ENCODE peak calls at places on chromosomes 13 and 19, in four cellular contexts. One of them, this sample, is unnamed.

GRCh38 chr13:113080901-113081521 is 24.6 kb upstream of the F7 start:
- DNase-seq in tibial artery: no peak
- DNase-seq in H9: no peak
- DNase-seq in progenitor cell of endocrine pancreas: no peak
- DNase-seq in this sample: no peak

GRCh38 chr13:113877149-113877990 is 13.5 kb upstream of the GAS6 start:
- DNase-seq in progenitor cell of endocrine pancreas: no peak
- DNase-seq in tibial artery: no peak
- DNase-seq in H9: no peak
- DNase-seq in this sample: peak

GRCh38 chr19:49677232-49677881 is at the start of gene PRMT1:
- DNase-seq in tibial artery: no peak
- DNase-seq in H9: peak
- DNase-seq in progenitor cell of endocrine pancreas: peak
- DNase-seq in this sample: peak

GRCh38 chr13:64633948-64634347 is 2596.2 kb downstream of the PCDH9 start:
- DNase-seq in H9: no peak
- DNase-seq in tibial artery: no peak
- DNase-seq in progenitor cell of endocrine pancreas: no peak
- DNase-seq in this sample: no peak

GRCh38 chr13:93420887-93421286 is 194.3 kb downstream of the GPC6 start:
- DNase-seq in H9: no peak
- DNase-seq in tibial artery: no peak
- DNase-seq in progenitor cell of endocrine pancreas: no peak
- DNase-seq in this sample: no peak

GRCh38 chr13:51814825-51815650 is 11.1 kb upstream of the DHRS12 start:
- DNase-seq in progenitor cell of endocrine pancreas: peak
- DNase-seq in H9: peak
- DNase-seq in tibial artery: peak
- DNase-seq in this sample: no peak

GRCh38 chr19:38862321-38863059 is 12.7 kb upstream of the HNRNPL start:
- DNase-seq in H9: no peak
- DNase-seq in progenitor cell of endocrine pancreas: no peak
- DNase-seq in tibial artery: peak
- DNase-seq in this sample: no peak

GRCh38 chr19:41462497-41462896 is 19.5 kb downstream of the ERICH4 start:
- DNase-seq in H9: no peak
- DNase-seq in tibial artery: no peak
- DNase-seq in progenitor cell of endocrine pancreas: no peak
- DNase-seq in this sample: no peak

GRCh38 chr13:24865158-24865557 is 101.2 kb downstream of the RNF17 start:
- DNase-seq in tibial artery: no peak
- DNase-seq in H9: no peak
- DNase-seq in progenitor cell of endocrine pancreas: no peak
- DNase-seq in this sample: no peak

GRCh38 chr13:113883921-113884804 is 20.3 kb upstream of the GAS6 start:
- DNase-seq in H9: no peak
- DNase-seq in progenitor cell of endocrine pancreas: no peak
- DNase-seq in tibial artery: no peak
- DNase-seq in this sample: no peak

GRCh38 chr19:11322269-11323024 is 17.0 kb downstream of the RAB3D start:
- DNase-seq in H9: no peak
- DNase-seq in tibial artery: no peak
- DNase-seq in progenitor cell of endocrine pancreas: no peak
- DNase-seq in this sample: no peak

GRCh38 chr19:32626969-32627368 is 46.0 kb downstream of the PDCD5 start:
- DNase-seq in H9: no peak
- DNase-seq in tibial artery: no peak
- DNase-seq in progenitor cell of endocrine pancreas: no peak
- DNase-seq in this sample: no peak

GRCh38 chr19:1896508-1896907 is 8.7 kb upstream of the ADAT3 start:
- DNase-seq in progenitor cell of endocrine pancreas: no peak
- DNase-seq in tibial artery: no peak
- DNase-seq in H9: no peak
- DNase-seq in this sample: no peak

GRCh38 chr13:44768233-44768632 is 192.1 kb upstream of the TSC22D1 start:
- DNase-seq in H9: no peak
- DNase-seq in tibial artery: no peak
- DNase-seq in progenitor cell of endocrine pancreas: no peak
- DNase-seq in this sample: no peak

GRCh38 chr13:97573011-97573410 is 139.0 kb downstream of the RAP2A start:
- DNase-seq in tibial artery: no peak
- DNase-seq in H9: no peak
- DNase-seq in progenitor cell of endocrine pancreas: no peak
- DNase-seq in this sample: no peak

GRCh38 chr13:45295536-45295935 is 45.4 kb downstream of the TPT1 start:
- DNase-seq in tibial artery: no peak
- DNase-seq in progenitor cell of endocrine pancreas: no peak
- DNase-seq in H9: no peak
- DNase-seq in this sample: no peak

DNA sequence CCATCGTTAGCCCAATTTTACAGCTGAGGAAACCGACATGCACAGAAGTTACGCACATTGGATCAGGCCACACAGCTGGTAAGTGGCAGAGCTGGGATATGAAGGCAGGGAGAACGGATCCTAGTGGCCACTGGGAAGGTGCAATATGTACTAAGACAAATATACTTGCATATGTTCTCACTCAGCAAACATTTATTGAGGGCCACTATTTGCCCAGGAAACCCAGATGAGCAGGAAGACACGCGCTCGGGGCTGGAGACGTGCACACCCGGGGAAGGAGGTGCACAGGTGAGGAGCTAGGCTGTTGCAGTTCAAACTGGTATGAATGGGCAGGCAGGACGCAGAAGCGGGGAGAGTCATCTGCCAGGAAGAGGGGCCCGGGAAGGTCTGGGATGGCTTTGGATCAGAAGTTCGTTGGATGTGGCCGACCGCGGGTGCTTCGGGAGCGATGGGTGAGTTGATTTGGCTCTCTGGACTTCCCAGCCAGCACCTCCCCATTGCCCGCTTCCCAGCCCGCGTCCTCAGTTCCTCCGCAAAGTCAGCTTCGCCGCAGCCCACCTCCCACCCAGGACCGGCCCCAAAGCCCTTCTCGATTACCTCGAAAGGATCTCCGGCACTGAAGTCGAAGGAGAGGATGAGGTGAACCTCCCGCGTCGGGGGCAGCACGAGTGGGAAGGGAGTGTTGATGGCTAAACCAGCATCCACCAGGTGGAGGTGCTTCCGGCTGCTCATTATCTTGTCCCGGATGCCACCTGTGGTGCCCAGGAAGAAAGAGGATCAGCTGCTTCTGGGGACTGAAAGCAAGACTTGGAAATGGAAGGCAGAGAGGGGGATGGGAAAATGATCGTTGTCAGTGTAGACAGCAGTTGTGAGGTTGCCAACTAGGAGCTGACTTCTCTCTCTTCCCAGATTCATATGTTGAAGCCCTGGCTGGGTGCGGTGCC is 17.8 kb upstream of the CABP5 start:
- DNase-seq in tibial artery: no peak
- DNase-seq in H9: peak
- DNase-seq in progenitor cell of endocrine pancreas: no peak
- DNase-seq in this sample: no peak
- TF ChIP-seq CTCF in tibial artery: no peak
- TF ChIP-seq CTCF in H9: peak
- TF ChIP-seq CTCF in progenitor cell of endocrine pancreas: no peak
- TF ChIP-seq CTCF in this sample: no peak

DNA sequence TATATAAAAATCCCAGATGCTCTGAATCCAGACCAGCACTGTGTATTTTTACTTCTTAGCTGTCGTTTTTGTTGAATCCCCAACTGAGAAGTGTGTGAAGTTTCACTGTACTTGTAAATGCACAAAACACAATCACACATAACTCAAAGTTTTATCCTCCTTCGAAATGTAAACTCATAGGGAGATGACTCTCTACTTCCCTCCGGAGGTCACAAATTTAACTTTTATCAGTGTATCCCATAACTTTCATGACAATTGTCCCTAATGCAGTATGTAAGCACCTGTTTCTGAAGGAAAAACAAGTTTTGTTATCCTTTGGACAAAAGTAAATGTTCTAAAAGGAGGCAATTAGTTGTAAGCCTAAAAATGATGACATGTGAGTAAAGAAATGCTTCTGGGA is 665.0 kb upstream of the SLITRK6 start:
- DNase-seq in tibial artery: no peak
- DNase-seq in progenitor cell of endocrine pancreas: no peak
- DNase-seq in H9: no peak
- DNase-seq in this sample: no peak
- TF ChIP-seq CTCF in tibial artery: no peak
- TF ChIP-seq CTCF in progenitor cell of endocrine pancreas: no peak
- TF ChIP-seq CTCF in H9: peak
- TF ChIP-seq CTCF in this sample: peak

DNA sequence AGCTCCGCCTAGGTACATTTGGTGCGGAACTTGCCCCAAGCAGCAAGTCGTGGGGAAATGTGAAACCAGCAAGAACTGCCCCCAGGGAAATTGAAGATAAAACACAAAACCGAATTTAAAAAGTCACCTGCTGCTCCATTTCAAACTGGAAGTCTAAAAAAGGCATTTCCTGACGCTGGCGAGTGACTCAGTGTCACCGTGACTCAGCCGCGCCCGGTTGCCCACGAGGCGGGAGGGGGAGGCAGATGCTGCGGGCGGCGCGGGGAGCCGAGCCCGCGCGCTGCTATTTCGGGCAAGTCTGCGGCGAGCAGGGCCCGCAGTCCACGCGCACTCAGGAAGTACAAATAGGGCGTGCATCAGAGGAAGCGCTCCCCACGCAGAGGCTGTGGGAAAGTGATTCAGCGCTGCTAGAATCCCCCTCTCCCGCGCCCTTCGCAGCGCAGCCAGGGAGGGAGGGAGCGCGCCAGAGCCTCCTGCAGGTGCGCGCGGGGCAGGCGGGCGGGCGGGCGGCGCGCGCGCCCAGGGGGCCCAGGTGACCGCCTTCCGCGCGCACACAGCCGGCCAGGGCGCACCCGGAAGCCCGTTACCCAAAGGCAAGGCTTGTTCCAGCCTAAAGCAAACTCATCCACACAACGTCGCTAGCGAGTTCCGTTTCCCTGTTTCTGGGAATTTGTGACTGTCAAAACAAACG is 168.8 kb downstream of the COL4A1 start:
- DNase-seq in progenitor cell of endocrine pancreas: peak
- DNase-seq in H9: peak
- DNase-seq in tibial artery: peak
- DNase-seq in this sample: no peak
- TF ChIP-seq CTCF in progenitor cell of endocrine pancreas: peak
- TF ChIP-seq CTCF in H9: peak
- TF ChIP-seq CTCF in tibial artery: no peak
- TF ChIP-seq CTCF in this sample: peak

GRCh38 chr13:111539791-111540446 is 219.5 kb downstream of the TEX29 start:
- DNase-seq in H9: no peak
- DNase-seq in progenitor cell of endocrine pancreas: no peak
- DNase-seq in tibial artery: no peak
- DNase-seq in this sample: peak
- TF ChIP-seq CTCF in H9: peak
- TF ChIP-seq CTCF in progenitor cell of endocrine pancreas: no peak
- TF ChIP-seq CTCF in tibial artery: no peak
- TF ChIP-seq CTCF in this sample: no peak

DNA sequence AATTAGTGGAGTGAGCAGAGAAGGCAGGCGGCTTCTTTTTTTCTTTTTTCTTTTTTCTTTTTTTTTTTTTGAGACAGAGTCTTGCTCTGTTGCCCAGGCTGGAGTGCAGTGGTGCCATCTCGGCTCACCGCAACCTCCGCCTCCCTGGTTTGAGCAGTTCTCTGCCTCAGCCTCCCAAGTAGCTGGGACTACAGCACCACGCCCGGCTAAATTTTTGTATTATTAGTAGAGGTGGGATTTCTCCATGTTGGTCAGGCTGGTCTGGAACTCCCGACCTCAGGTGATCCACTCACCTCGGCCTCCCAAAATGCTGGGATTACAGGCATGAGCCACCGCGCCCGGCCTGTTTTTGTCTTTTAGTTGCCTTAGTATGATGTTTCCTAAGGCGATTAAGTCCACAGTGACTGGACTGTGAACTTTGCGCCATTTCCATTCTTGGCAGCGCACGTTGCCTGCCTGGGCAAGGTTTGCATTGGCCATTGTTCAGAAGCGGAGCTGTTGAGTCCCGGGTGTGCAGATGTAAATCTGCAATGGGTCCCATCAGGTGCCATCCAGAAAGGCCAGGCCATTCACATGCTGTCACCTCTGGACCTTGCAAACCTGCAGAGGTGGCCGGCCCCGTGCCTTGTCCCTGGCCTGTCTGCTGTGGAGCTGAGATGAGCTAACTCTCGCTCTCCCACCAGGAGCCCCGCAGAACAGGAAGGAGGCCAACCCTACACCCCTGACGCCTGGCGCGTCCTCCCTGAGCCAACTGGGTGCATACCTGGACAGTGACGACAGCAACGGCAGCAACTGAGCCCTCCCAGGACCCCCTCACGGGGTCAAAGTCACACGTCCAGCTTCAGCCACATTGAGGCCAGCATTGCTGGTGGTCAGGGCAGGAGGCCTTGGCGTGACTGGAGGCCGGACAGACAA is 10.9 kb upstream of the SHD start:
- DNase-seq in tibial artery: no peak
- DNase-seq in H9: no peak
- DNase-seq in progenitor cell of endocrine pancreas: no peak
- DNase-seq in this sample: no peak
- TF ChIP-seq CTCF in tibial artery: no peak
- TF ChIP-seq CTCF in H9: no peak
- TF ChIP-seq CTCF in progenitor cell of endocrine pancreas: no peak
- TF ChIP-seq CTCF in this sample: no peak

GRCh38 chr13:99619207-99619606 is 117.9 kb downstream of the TM9SF2 start:
- DNase-seq in progenitor cell of endocrine pancreas: no peak
- DNase-seq in H9: no peak
- DNase-seq in tibial artery: no peak
- DNase-seq in this sample: no peak

GRCh38 chr13:99620806-99621205 is 119.5 kb downstream of the TM9SF2 start:
- DNase-seq in H9: no peak
- DNase-seq in tibial artery: no peak
- DNase-seq in progenitor cell of endocrine pancreas: no peak
- DNase-seq in this sample: no peak

GRCh38 chr13:99614465-99614885 is 113.2 kb downstream of the TM9SF2 start:
- DNase-seq in progenitor cell of endocrine pancreas: no peak
- DNase-seq in tibial artery: no peak
- DNase-seq in H9: peak
- DNase-seq in this sample: no peak

DNA sequence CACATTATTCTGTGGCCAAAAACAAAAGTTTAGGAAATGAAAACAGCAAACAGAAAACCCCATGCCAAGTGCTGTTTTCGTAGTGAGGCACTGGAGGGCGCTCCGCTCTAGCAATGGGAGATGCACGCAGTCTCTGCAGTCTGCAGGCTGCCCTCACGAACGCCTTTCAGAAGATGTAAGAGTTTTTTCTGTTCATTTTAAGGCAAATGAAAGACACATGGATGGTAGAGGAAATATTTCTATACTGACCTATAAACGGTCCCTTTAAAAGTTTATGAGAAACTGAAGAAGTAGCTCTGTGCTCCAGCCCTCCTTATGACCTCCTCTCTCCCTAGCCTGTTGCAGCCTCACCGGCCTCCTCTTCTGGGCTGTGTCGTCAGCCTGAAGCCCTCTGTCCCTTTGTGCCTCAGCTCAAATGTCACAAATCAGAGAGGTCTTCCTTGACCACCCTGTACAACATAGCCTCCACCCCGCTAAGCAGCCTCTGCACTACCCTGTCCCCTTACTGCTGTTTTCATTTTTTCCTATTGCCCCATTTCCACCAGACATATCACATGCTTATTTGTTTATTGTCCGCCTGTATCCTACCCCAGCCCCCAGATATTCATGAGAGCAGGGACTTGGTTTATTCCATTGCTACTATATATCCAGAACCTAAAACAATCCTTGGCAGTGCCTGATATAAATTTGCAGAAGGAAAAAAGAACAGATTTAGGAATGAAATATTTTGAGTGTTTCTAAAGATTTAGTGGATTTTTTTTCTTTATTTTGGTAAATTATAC is 116.4 kb downstream of the TM9SF2 start:
- DNase-seq in tibial artery: peak
- DNase-seq in progenitor cell of endocrine pancreas: peak
- DNase-seq in H9: peak
- DNase-seq in this sample: no peak
- TF ChIP-seq CTCF in tibial artery: peak
- TF ChIP-seq CTCF in progenitor cell of endocrine pancreas: peak
- TF ChIP-seq CTCF in H9: peak
- TF ChIP-seq CTCF in this sample: peak